ENCODE peak calls at places on chromosomes 13 and 19, in six cellular contexts. D is left ventricle myocardium inferior, P is coronary artery, G is PC-9, T is HL-60, J is A673. Y is an unnamed sample.

GRCh38 chr13:93794197-93794885 is 567.7 kb downstream of the GPC6 start:
- DNase-seq in G (no peak), D (no peak), P (no peak), J (no peak), T (no peak), Y (no peak)

GRCh38 chr13:43196171-43196611 is 172.8 kb downstream of the DNAJC15 start:
- DNase-seq in P (no peak), T (no peak), J (peak; percentile 46), D (peak; percentile 41), G (no peak), Y (no peak)

GRCh38 chr13:100269837-100270236 is 180.9 kb downstream of the PCCA start:
- DNase-seq in G (no peak), D (peak; percentile 74), T (peak; percentile 6), J (peak; percentile 75), P (no peak), Y (peak; percentile 67)

GRCh38 chr13:112711528-112712265 is 21.9 kb downstream of the ATP11A start:
- DNase-seq in J (peak; percentile 75), G (peak; percentile 85), D (peak; percentile 77), T (no peak), P (peak; percentile 92), Y (peak; percentile 86)

GRCh38 chr19:57759096-57759495 is 10.4 kb upstream of the ZNF586 start:
- DNase-seq in D (no peak), T (no peak), P (no peak), J (no peak), G (no peak), Y (no peak)

GRCh38 chr19:49690656-49691242 is at the start of gene CPT1C:
- DNase-seq in D (peak; percentile 83), J (peak; percentile 95), P (no peak), T (no peak), G (no peak), Y (peak; percentile 67)

GRCh38 chr13:33228645-33229445 is 56.7 kb downstream of the STARD13 start:
- DNase-seq in P (no peak), J (peak; percentile 73), T (peak; percentile 8), D (no peak), G (no peak), Y (no peak)

GRCh38 chr13:73803997-73804396 is 330.2 kb downstream of the KLF12 start:
- DNase-seq in J (peak; percentile 55), G (no peak), D (no peak), P (no peak), T (no peak), Y (no peak)

GRCh38 chr13:105031306-105031705 is 1504.2 kb downstream of the EFNB2 start:
- DNase-seq in J (no peak), T (no peak), G (no peak), D (no peak), P (no peak), Y (no peak)

GRCh38 chr13:40599722-40600121 is 66.7 kb downstream of the FOXO1 start:
- DNase-seq in D (no peak), J (no peak), T (no peak), G (no peak), P (no peak), Y (no peak)

GRCh38 chr19:38455031-38455430 is 21.5 kb downstream of the RYR1 start:
- DNase-seq in D (no peak), T (no peak), G (no peak), J (peak; percentile 62), P (no peak), Y (no peak)

GRCh38 chr13:32261567-32261966 is 53.6 kb downstream of the ZAR1L start:
- DNase-seq in J (peak; percentile 79), G (no peak), T (no peak), D (peak; percentile 69), P (peak; percentile 85), Y (peak; percentile 72)

GRCh38 chr19:6242677-6243076 is 37.1 kb downstream of the MLLT1 start:
- DNase-seq in P (no peak), T (no peak), G (no peak), J (no peak), D (no peak), Y (no peak)

GRCh38 chr13:40096357-40096911 is 441.0 kb downstream of the COG6 start:
- DNase-seq in D (no peak), T (no peak), J (no peak), G (no peak), P (no peak), Y (no peak)

GRCh38 chr13:95607363-95607762 is 37.1 kb downstream of the DZIP1 start:
- DNase-seq in G (no peak), J (no peak), T (no peak), D (no peak), P (no peak), Y (no peak)

GRCh38 chr19:13835791-13836723 is 40.8 kb downstream of the ZSWIM4 start:
- DNase-seq in D (peak; percentile 62), P (peak; percentile 84), T (peak; percentile 96), G (no peak), J (peak; percentile 21), Y (peak; percentile 48)

GRCh38 chr19:52566588-52566987 is 3.5 kb upstream of the ZNF701 start:
- DNase-seq in D (no peak), J (no peak), P (no peak), G (no peak), T (no peak), Y (no peak)

GRCh38 chr13:101569807-101570206 is 117.3 kb downstream of the ITGBL1 start:
- DNase-seq in P (no peak), J (no peak), D (no peak), G (no peak), T (no peak), Y (no peak)

GRCh38 chr13:23505007-23505406 is 65.2 kb upstream of the TNFRSF19 start:
- DNase-seq in P (no peak), D (peak; percentile 24), G (peak; percentile 25), T (no peak), J (no peak), Y (no peak)

GRCh38 chr19:30123611-30124010 is 181.6 kb downstream of the URI1 start:
- DNase-seq in T (no peak), G (no peak), D (no peak), J (no peak), P (no peak), Y (no peak)

GRCh38 chr19:52557231-52557995 is 12.7 kb upstream of the ZNF701 start:
- DNase-seq in G (no peak), J (no peak), T (no peak), D (no peak), P (no peak), Y (no peak)

DNA sequence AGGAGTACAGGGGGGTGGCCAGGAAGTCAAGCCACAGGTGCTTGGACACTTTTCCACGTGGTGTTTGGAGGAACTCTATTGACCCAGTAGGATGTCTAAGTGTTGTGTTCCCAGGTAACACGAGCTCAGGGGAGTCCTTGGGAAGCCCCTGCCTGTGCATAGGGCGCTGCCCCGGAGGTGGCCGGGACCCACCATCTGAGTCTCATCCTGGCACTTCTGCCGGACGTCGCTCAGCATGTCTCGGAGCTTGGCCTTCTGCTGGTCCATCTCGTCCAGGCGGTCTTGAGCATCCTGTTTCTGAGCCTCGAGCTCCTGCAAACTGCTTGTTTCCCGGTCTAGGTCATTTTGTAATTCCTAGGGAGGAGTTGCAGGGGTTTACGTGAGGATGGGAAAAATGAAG is 67.4 kb downstream of the EPS15L1 start:
- DNase-seq in T (no peak), J (no peak), G (no peak), D (no peak), P (no peak), Y (no peak)
- H3K27ac ChIP-seq in T (no peak overlapping the region), J (no peak overlapping the region), G (no peak overlapping the region), D (peak overlapping the region; percentile 76), P (peak overlapping the region; percentile 76), Y (no peak overlapping the region)

GRCh38 chr19:3761382-3762129 is at the start of gene APBA3:
- DNase-seq in J (peak; percentile 95), G (peak; percentile 86), D (peak; percentile 92), T (peak; percentile 84), P (peak; percentile 93), Y (peak; percentile 92)

GRCh38 chr19:3760871-3761361 is 576 bp downstream of the APBA3 start:
- DNase-seq in G (no peak), T (no peak), P (no peak), D (no peak), J (no peak), Y (no peak)

GRCh38 chr19:3759482-3760254 is 1.8 kb downstream of the APBA3 start:
- DNase-seq in P (no peak), T (no peak), G (no peak), J (no peak), D (no peak), Y (no peak)

GRCh38 chr19:3762501-3763459 is at the start of gene MRPL54:
- DNase-seq in P (peak; percentile 99), T (peak; percentile 99), G (peak; percentile 96), J (peak; percentile 99), D (peak; percentile 99), Y (peak; percentile 99)

GRCh38 chr19:3762130-3762473 is 380 bp upstream of the MRPL54 start:
- DNase-seq in D (no peak), G (no peak), J (no peak), P (no peak), T (no peak), Y (no peak)
- H3K27ac ChIP-seq in D (peak overlapping the region; percentile 99), G (peak overlapping the region; percentile 76), J (peak overlapping the region; percentile 96), P (peak overlapping the region; percentile 98), T (peak overlapping the region; percentile 97), Y (peak overlapping the region; percentile 84)

GRCh38 chr13:77811981-77812380 is 106.7 kb downstream of the EDNRB start:
- DNase-seq in P (no peak), J (no peak), T (no peak), G (no peak), D (no peak), Y (no peak)
- H3K27ac ChIP-seq in P (no peak overlapping the region), J (no peak overlapping the region), T (no peak overlapping the region), G (no peak overlapping the region), D (no peak overlapping the region), Y (no peak overlapping the region)

GRCh38 chr19:56087647-56088346 is 33.3 kb downstream of the ZNF787 start:
- DNase-seq in D (no peak), T (no peak), J (no peak), P (no peak), G (no peak), Y (no peak)
- H3K27ac ChIP-seq in D (peak overlapping the region; percentile 53), T (no peak overlapping the region), J (no peak overlapping the region), P (no peak overlapping the region), G (no peak overlapping the region), Y (no peak overlapping the region)

DNA sequence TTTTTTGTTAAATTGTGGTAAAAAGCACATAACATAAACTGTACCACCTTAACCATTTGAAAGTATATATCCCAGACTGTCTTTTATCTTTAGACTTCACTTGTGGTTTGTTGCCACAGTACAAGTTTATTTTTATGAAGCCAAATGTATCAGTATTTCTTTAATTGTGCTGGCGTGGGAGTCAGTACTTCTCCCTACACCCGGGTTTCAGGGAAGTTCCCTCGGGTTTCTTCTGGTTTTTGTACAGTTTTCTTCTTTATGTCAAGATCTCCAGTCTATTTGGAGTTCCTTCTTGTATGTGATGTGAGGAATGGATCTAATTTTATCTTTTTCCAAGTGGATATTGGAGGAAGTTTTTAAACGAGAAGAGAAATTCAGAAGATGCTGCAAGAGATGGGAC is 20.5 kb downstream of the CCDC8 start:
- DNase-seq in D (no peak), J (no peak), G (no peak), P (no peak), T (no peak), Y (no peak)
- H3K27ac ChIP-seq in D (no peak overlapping the region), J (peak overlapping the region; percentile 66), G (no peak overlapping the region), P (peak overlapping the region; percentile 80), T (no peak overlapping the region), Y (no peak overlapping the region)

GRCh38 chr19:47183579-47183978 is 47.4 kb downstream of the BBC3 start:
- DNase-seq in J (no peak), P (no peak), D (no peak), T (no peak), G (no peak), Y (no peak)
- H3K27ac ChIP-seq in J (no peak overlapping the region), P (peak overlapping the region; percentile 85), D (peak overlapping the region; percentile 65), T (no peak overlapping the region), G (no peak overlapping the region), Y (no peak overlapping the region)